ENCODE peak calls at places on chromosomes 11 and 22, in four cellular contexts. C is upper lobe of left lung, H is stomach, R is transverse colon. V is an unnamed sample.

GRCh38 chr11:35148163-35148562 is 9.2 kb downstream of the CD44 start:
- DNase-seq in C (no peak), H (no peak), R (no peak), V (no peak)

GRCh38 chr22:45783690-45784089 is 112.1 kb downstream of the ATXN10 start:
- DNase-seq in H (no peak), R (no peak), C (no peak), V (no peak)

GRCh38 chr11:11732116-11732515 is 109.7 kb upstream of the USP47 start:
- DNase-seq in R (no peak), H (no peak), C (no peak), V (no peak)

GRCh38 chr11:10455637-10456487 is 798 bp downstream of the AMPD3 start:
- DNase-seq in R (peak), H (peak), C (peak), V (no peak)

GRCh38 chr11:102806296-102806695 is 8.3 kb upstream of the MMP1 start:
- DNase-seq in H (no peak), R (no peak), C (no peak), V (no peak)

GRCh38 chr11:123373754-123374621 is 56.1 kb upstream of the GRAMD1B start:
- DNase-seq in C (no peak), H (no peak), R (no peak), V (no peak)

GRCh38 chr11:62601114-62601363 is 626 bp downstream of the MTA2 start:
- DNase-seq in H (peak), R (peak), C (no peak), V (no peak)

GRCh38 chr11:43567396-43567975 is 113.1 kb upstream of the HSD17B12 start:
- DNase-seq in C (no peak), R (no peak), H (no peak), V (no peak)

GRCh38 chr11:2072551-2073261 is 66.5 kb downstream of the IGF2 start:
- DNase-seq in R (no peak), C (peak), H (peak), V (no peak)

GRCh38 chr11:36249271-36249670 is 40.0 kb downstream of the COMMD9 start:
- DNase-seq in R (no peak), H (no peak), C (no peak), V (no peak)

GRCh38 chr11:14067686-14068085 is 105.2 kb downstream of the SPON1 start:
- DNase-seq in H (no peak), R (no peak), C (no peak), V (no peak)

GRCh38 chr22:25084405-25085107 is 115.1 kb upstream of the CRYBB3 start:
- DNase-seq in H (no peak), C (no peak), R (no peak), V (no peak)

GRCh38 chr11:93732237-93732892 is 8.9 kb downstream of the TAF1D start:
- DNase-seq in C (no peak), R (no peak), H (no peak), V (no peak)

GRCh38 chr11:93736129-93736528 is 5.2 kb downstream of the TAF1D start:
- DNase-seq in C (no peak), R (no peak), H (no peak), V (no peak)

GRCh38 chr11:93733474-93733873 is 7.8 kb downstream of the TAF1D start:
- DNase-seq in C (no peak), R (no peak), H (no peak), V (no peak)

GRCh38 chr11:93735627-93736026 is 5.7 kb downstream of the TAF1D start:
- DNase-seq in C (no peak), R (no peak), H (no peak), V (no peak)

DNA sequence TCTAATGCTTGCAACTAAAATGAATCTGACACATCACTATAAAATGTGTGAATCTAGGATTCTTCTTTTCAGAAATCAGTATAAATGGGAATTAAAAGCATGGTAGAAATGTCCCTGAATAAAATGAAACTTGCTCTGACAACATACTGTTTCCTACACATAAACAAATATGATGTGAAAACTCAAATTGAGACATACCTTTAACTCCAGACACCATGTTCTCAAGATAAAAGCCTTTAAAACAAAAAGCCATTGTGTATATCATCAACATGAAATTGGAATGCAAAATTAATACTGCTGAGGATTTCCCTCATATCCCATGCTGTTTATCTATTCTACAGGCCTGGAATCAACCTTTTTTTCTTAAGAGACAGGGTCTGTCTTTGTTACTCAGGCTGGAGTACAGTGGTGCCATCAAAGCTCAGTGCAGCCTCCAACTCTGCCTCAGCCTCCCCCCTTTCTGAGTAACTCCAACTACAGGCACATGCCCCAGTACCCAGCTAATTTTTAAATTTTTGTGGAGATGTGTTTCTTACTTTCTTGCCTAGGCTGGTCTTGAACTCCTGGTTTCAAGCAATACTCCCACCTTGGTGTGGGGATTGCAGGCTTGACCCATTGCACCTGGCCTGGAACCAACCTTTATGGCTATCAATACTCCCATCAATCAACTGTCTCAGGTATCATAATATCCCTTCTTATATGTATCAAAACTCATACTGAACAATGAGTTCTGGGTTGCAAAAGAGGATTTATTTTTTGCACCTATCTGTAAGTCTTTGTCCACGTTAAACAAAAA is 6.7 kb downstream of the TAF1D start:
- DNase-seq in C (no peak), R (no peak), H (no peak), V (no peak)
- H3K4me3 ChIP-seq in C (no peak), R (no peak), H (no peak), V (no peak)

GRCh38 chr11:20111871-20112270 is 48.4 kb downstream of the DBX1 start:
- DNase-seq in H (no peak), C (no peak), R (no peak), V (no peak)

GRCh38 chr11:20110908-20111669 is 49.2 kb downstream of the DBX1 start:
- DNase-seq in H (peak), R (peak), C (no peak), V (no peak)

GRCh38 chr11:20113147-20113435 is 47.2 kb downstream of the DBX1 start:
- DNase-seq in R (no peak), C (no peak), H (no peak), V (no peak)

GRCh38 chr11:20114588-20114987 is 45.7 kb downstream of the DBX1 start:
- DNase-seq in H (no peak), R (no peak), C (no peak), V (no peak)

GRCh38 chr11:20112291-20113146 is 47.8 kb downstream of the DBX1 start:
- DNase-seq in H (peak), R (peak), C (no peak), V (peak)
- TF ChIP-seq EP300 in H (no peak), R (no peak), C (no peak), V (peak)

GRCh38 chr11:47504910-47505309 is 48.0 kb downstream of the CELF1 start:
- DNase-seq in H (no peak), R (no peak), C (no peak), V (no peak)
- H3K4me3 ChIP-seq in H (no peak), R (no peak), C (no peak), V (no peak)

GRCh38 chr11:59550842-59551650 is 39.7 kb downstream of the OR4D9 start:
- DNase-seq in C (no peak), H (peak), R (peak), V (peak)

GRCh38 chr11:59548309-59548656 is 36.9 kb downstream of the OR4D9 start:
- DNase-seq in H (no peak), R (no peak), C (no peak), V (no peak)

GRCh38 chr11:59552844-59553243 is 41.5 kb downstream of the OR4D9 start:
- DNase-seq in H (no peak), C (no peak), R (no peak), V (no peak)

GRCh38 chr11:59551651-59552521 is 40.5 kb downstream of the OR4D9 start:
- DNase-seq in H (no peak), R (no peak), C (no peak), V (no peak)

GRCh38 chr11:59550368-59550841 is 39.1 kb downstream of the OR4D9 start:
- DNase-seq in H (peak), R (peak), C (peak), V (peak)
- TF ChIP-seq EP300 in H (no peak), R (no peak), C (no peak), V (peak)